ENCODE peak calls at places on chromosomes 5 and 9, in five cellular contexts. C, S, D, W and H are unnamed samples. For H3K4me1, the result is how much of the 10 kb centered on the place peaks cover.

GRCh38 chr5:66989286-66989685 is 207.3 kb downstream of the CD180 start:
- DNase-seq in D (no peak), S (no peak), C (no peak), W (peak), H (no peak)

GRCh38 chr5:53406630-53407316 is 73.7 kb upstream of the FST start:
- DNase-seq in S (no peak), C (no peak), D (no peak), W (peak), H (no peak)

GRCh38 chr9:89564257-89564878 is 40.4 kb upstream of the GADD45G start:
- DNase-seq in S (no peak), W (no peak), D (no peak), C (no peak), H (peak)

GRCh38 chr9:96553070-96553469 is 66.6 kb downstream of the CDC14B start:
- DNase-seq in W (peak), C (no peak), D (no peak), S (no peak), H (peak)

GRCh38 chr9:101737705-101738565 is 512 bp downstream of the GRIN3A start:
- DNase-seq in C (no peak), S (no peak), W (no peak), D (no peak), H (no peak)

GRCh38 chr5:181224390-181225234 is 1.5 kb downstream of the TRIM41 start:
- DNase-seq in D (no peak), W (no peak), S (peak), C (peak), H (no peak)

GRCh38 chr9:93219692-93220091 is 35.8 kb downstream of the WNK2 start:
- DNase-seq in W (no peak), D (no peak), S (no peak), C (no peak), H (no peak)

GRCh38 chr5:2782658-2783057 is 31.2 kb upstream of the IRX2 start:
- DNase-seq in W (no peak), C (no peak), D (no peak), S (no peak), H (no peak)

GRCh38 chr9:10339152-10339551 is 273.6 kb downstream of the PTPRD start:
- DNase-seq in C (no peak), D (no peak), W (no peak), S (no peak), H (no peak)

GRCh38 chr9:23492126-23493002 is 333.7 kb downstream of the ELAVL2 start:
- DNase-seq in S (no peak), W (peak), D (no peak), C (no peak), H (no peak)

GRCh38 chr5:89230178-89230577 is 347.2 kb upstream of the MEF2C start:
- DNase-seq in W (no peak), D (no peak), S (no peak), C (no peak), H (no peak)

GRCh38 chr5:61089351-61089750 is 72.9 kb downstream of the SMIM15 start:
- DNase-seq in W (peak), C (no peak), S (no peak), D (no peak), H (no peak)

GRCh38 chr5:120293796-120294195 is 170.3 kb upstream of the PRR16 start:
- DNase-seq in W (peak), D (no peak), S (no peak), C (no peak), H (no peak)

GRCh38 chr5:174625591-174626365 is 98.6 kb upstream of the MSX2 start:
- DNase-seq in C (no peak), S (no peak), W (peak), D (no peak), H (peak)

GRCh38 chr5:603081-603998 is 8.8 kb upstream of the CEP72 start:
- DNase-seq in W (no peak), C (no peak), D (no peak), S (peak), H (no peak)

GRCh38 chr5:72324186-72324825 is 4.1 kb downstream of the PTCD2 start:
- DNase-seq in W (no peak), S (no peak), D (no peak), C (no peak), H (no peak)

GRCh38 chr5:89268460-89268859 is 385.5 kb upstream of the MEF2C start:
- DNase-seq in D (no peak), W (no peak), C (peak), S (no peak), H (no peak)

GRCh38 chr5:83396662-83397061 is 74.9 kb upstream of the VCAN start:
- DNase-seq in D (no peak), W (no peak), C (no peak), S (no peak), H (no peak)

GRCh38 chr5:36928947-36929346 is 52.4 kb downstream of the NIPBL start:
- DNase-seq in D (no peak), W (peak), C (no peak), S (no peak), H (no peak)

GRCh38 chr5:80987078-80987766 is 27.1 kb downstream of the RASGRF2 start:
- DNase-seq in S (no peak), D (no peak), C (no peak), W (no peak), H (no peak)

GRCh38 chr5:116360008-116360853 is 214.4 kb downstream of the SEMA6A start:
- DNase-seq in C (peak), D (no peak), S (no peak), W (no peak), H (no peak)

GRCh38 chr5:174326372-174326771 is 280.9 kb downstream of the NSG2 start:
- DNase-seq in W (no peak), S (no peak), C (no peak), D (no peak), H (no peak)

GRCh38 chr5:172902497-172903472 is 56.4 kb upstream of the RPL26L1 start:
- DNase-seq in C (peak), D (no peak), S (no peak), W (peak), H (peak)

GRCh38 chr5:17121776-17122175 is 95.7 kb upstream of the BASP1 start:
- DNase-seq in C (no peak), D (no peak), W (no peak), S (no peak), H (no peak)

GRCh38 chr5:35209862-35210261 is 20.4 kb downstream of the PRLR start:
- DNase-seq in D (no peak), C (no peak), W (no peak), S (no peak), H (no peak)

GRCh38 chr9:137423810-137424291 is 658 bp downstream of the NOXA1 start:
- DNase-seq in S (peak), D (no peak), C (peak), W (no peak), H (peak)

GRCh38 chr5:14914193-14914592 is 42.6 kb upstream of the ANKH start:
- DNase-seq in C (no peak), W (no peak), D (no peak), S (no peak), H (no peak)

GRCh38 chr5:6674421-6674820 is 38.8 kb upstream of the TENT4A start:
- DNase-seq in W (no peak), C (no peak), D (no peak), S (no peak), H (no peak)

GRCh38 chr5:136836093-136836492 is 470.7 kb upstream of the TRPC7 start:
- DNase-seq in W (no peak), D (no peak), C (no peak), S (no peak), H (no peak)

GRCh38 chr5:139644646-139645494 is 3.3 kb upstream of the CXXC5 start:
- DNase-seq in C (no peak), D (no peak), S (peak), W (no peak), H (no peak)

GRCh38 chr9:87035868-87036267 is 88.6 kb upstream of the GAS1 start:
- DNase-seq in D (no peak), C (no peak), S (no peak), W (no peak), H (no peak)

GRCh38 chr5:131608597-131608996 is 26.4 kb downstream of the RAPGEF6 start:
- DNase-seq in S (no peak), W (no peak), D (no peak), C (no peak), H (no peak)

GRCh38 chr9:79360387-79361347 is 211.1 kb upstream of the TLE4 start:
- DNase-seq in C (no peak), S (no peak), W (peak), D (no peak), H (no peak)

GRCh38 chr9:135299651-135300345 is 179.8 kb upstream of the PPP1R26 start:
- DNase-seq in D (no peak), W (no peak), S (no peak), C (no peak), H (no peak)

GRCh38 chr5:140133514-140134167 is 7.9 kb downstream of the IGIP start:
- DNase-seq in S (no peak), W (no peak), D (no peak), C (no peak), H (no peak)

GRCh38 chr5:109786177-109786576 is 96.5 kb downstream of the MAN2A1 start:
- DNase-seq in D (no peak), C (no peak), S (no peak), W (no peak), H (peak)

GRCh38 chr5:176837707-176838115 is 27.4 kb downstream of the UNC5A start:
- DNase-seq in W (peak), S (peak), C (peak), D (no peak), H (peak)

GRCh38 chr5:65151632-65152031 is 330.1 kb downstream of the ADAMTS6 start:
- DNase-seq in D (no peak), C (no peak), S (no peak), W (peak), H (peak)

GRCh38 chr5:65161655-65162054 is 320.1 kb downstream of the ADAMTS6 start:
- DNase-seq in W (no peak), C (no peak), S (no peak), D (no peak), H (no peak)

GRCh38 chr5:65157906-65158603 is 323.7 kb downstream of the ADAMTS6 start:
- DNase-seq in C (peak), W (no peak), D (no peak), S (no peak), H (peak)

GRCh38 chr5:65152131-65152530 is 329.6 kb downstream of the ADAMTS6 start:
- DNase-seq in C (peak), W (peak), S (no peak), D (no peak), H (peak)

DNA sequence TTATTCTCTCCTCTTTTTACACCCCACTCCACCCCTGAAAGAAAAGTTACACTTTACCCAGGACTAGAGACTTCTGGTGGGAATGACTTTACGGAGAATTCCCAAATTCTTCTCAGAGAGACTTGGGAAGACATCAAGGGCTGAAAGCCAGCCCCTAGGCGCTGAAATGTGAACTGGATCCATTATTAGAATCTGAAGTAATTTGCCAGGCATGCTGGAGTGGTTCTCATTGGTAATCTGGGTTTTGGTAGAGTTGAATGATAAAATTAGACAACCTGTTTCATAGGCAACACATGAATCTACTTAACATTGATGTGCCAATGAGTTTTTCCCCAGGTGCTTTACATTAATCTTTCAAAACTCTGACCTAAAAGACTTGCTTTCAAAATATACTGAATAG is 324.8 kb downstream of the ADAMTS6 start:
- DNase-seq in D (no peak), S (no peak), C (no peak), W (no peak), H (no peak)
- H3K4me3 ChIP-seq in D (no peak), S (no peak), C (no peak), W (no peak), H (no peak)

GRCh38 chr5:151096001-151096373 is 15.2 kb upstream of the TNIP1 start:
- DNase-seq in D (no peak), C (no peak), S (peak), W (no peak), H (peak)
- H3K27ac ChIP-seq in D (peak), C (peak), S (no peak), W (no peak), H (peak)

GRCh38 chr9:16718952-16719351 is 151.5 kb downstream of the BNC2 start:
- DNase-seq in W (peak), C (no peak), D (no peak), S (no peak), H (no peak)

GRCh38 chr9:16718296-16718695 is 152.2 kb downstream of the BNC2 start:
- DNase-seq in C (no peak), D (no peak), W (peak), S (no peak), H (no peak)

GRCh38 chr9:16719921-16720320 is 150.5 kb downstream of the BNC2 start:
- DNase-seq in C (no peak), S (no peak), D (no peak), W (no peak), H (no peak)

GRCh38 chr9:16721972-16722371 is 148.5 kb downstream of the BNC2 start:
- DNase-seq in S (no peak), C (peak), W (peak), D (no peak), H (no peak)

GRCh38 chr9:16720386-16720785 is 150.1 kb downstream of the BNC2 start:
- DNase-seq in S (no peak), W (no peak), D (no peak), C (no peak), H (no peak)
- H3K4me1 ChIP-seq in S (under half), W (under half), D (under half), C (under half), H (under half)

GRCh38 chr9:129336601-129337286 is 158.7 kb upstream of the IER5L start:
- DNase-seq in W (peak), S (peak), D (no peak), C (peak), H (peak)

GRCh38 chr9:129337287-129338140 is 159.5 kb upstream of the IER5L start:
- DNase-seq in D (no peak), W (no peak), S (no peak), C (no peak), H (no peak)

GRCh38 chr9:129334744-129335080 is 156.7 kb upstream of the IER5L start:
- DNase-seq in W (no peak), D (no peak), S (no peak), C (no peak), H (no peak)

GRCh38 chr9:129335456-129336129 is 157.5 kb upstream of the IER5L start:
- DNase-seq in D (no peak), C (no peak), W (no peak), S (no peak), H (no peak)

DNA sequence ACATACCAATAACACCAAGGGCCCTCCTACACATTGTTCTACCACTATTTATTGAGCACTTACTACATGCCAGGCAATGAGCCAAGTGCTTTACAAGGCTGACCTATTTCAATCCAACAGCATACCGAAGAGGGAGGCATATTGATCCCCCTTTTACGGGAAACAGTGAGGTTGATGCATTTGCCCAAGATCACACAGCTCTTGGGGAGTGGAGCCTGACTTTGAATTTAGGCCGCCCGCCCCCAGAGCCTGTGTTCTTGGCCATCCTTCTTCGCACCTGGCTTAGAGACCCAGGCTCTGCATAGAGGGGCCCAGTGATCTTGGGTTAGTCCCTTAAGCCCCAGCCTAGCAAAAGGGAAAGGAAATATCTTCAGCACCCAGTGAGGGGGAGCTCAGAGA is 158.1 kb upstream of the IER5L start:
- DNase-seq in C (no peak), W (peak), D (no peak), S (no peak), H (no peak)
- H3K4me3 ChIP-seq in C (peak), W (no peak), D (peak), S (peak), H (peak)